ENCODE peak calls at places on chromosomes 13 and 19, in six cellular contexts. One of them, this sample, is unnamed.

GRCh38 chr13:50410921-50411712 is 395.9 kb downstream of the KCNRG start:
- DNase-seq in HepG2: peak; percentile 22
- DNase-seq in K562: peak; percentile 48
- DNase-seq in SK-N-SH: no peak
- DNase-seq in GM12878: no peak
- DNase-seq in H1: no peak
- DNase-seq in this sample: peak; percentile 69

GRCh38 chr13:34161829-34162544 is 344.0 kb downstream of the RFC3 start:
- DNase-seq in HepG2: peak; percentile 25
- DNase-seq in K562: no peak
- DNase-seq in SK-N-SH: no peak
- DNase-seq in GM12878: no peak
- DNase-seq in H1: no peak
- DNase-seq in this sample: no peak

GRCh38 chr13:98189841-98190505 is 12.9 kb upstream of the RNF113B start:
- DNase-seq in HepG2: peak; percentile 25
- DNase-seq in K562: no peak
- DNase-seq in SK-N-SH: peak; percentile 52
- DNase-seq in GM12878: no peak
- DNase-seq in H1: no peak
- DNase-seq in this sample: no peak

GRCh38 chr13:94154362-94154761 is 325.1 kb downstream of the DCT start:
- DNase-seq in HepG2: peak; percentile 11
- DNase-seq in K562: no peak
- DNase-seq in SK-N-SH: no peak
- DNase-seq in GM12878: no peak
- DNase-seq in H1: no peak
- DNase-seq in this sample: no peak

GRCh38 chr13:100235311-100235901 is 146.5 kb downstream of the PCCA start:
- DNase-seq in HepG2: peak; percentile 60
- DNase-seq in K562: peak; percentile 13
- DNase-seq in SK-N-SH: peak; percentile 51
- DNase-seq in GM12878: no peak
- DNase-seq in H1: no peak
- DNase-seq in this sample: peak; percentile 45

GRCh38 chr19:29759359-29759758 is 44.3 kb upstream of the C19orf12 start:
- DNase-seq in HepG2: no peak
- DNase-seq in K562: no peak
- DNase-seq in SK-N-SH: no peak
- DNase-seq in GM12878: no peak
- DNase-seq in H1: no peak
- DNase-seq in this sample: no peak

GRCh38 chr13:29925457-29925856 is 75.0 kb upstream of the UBL3 start:
- DNase-seq in HepG2: peak; percentile 89
- DNase-seq in K562: no peak
- DNase-seq in SK-N-SH: peak; percentile 50
- DNase-seq in GM12878: no peak
- DNase-seq in H1: no peak
- DNase-seq in this sample: no peak

GRCh38 chr13:113273856-113274590 is 23.0 kb upstream of the LAMP1 start:
- DNase-seq in HepG2: no peak
- DNase-seq in K562: peak; percentile 23
- DNase-seq in SK-N-SH: no peak
- DNase-seq in GM12878: no peak
- DNase-seq in H1: no peak
- DNase-seq in this sample: no peak

GRCh38 chr19:50313812-50314536 is 15.2 kb downstream of the KCNC3 start:
- DNase-seq in HepG2: no peak
- DNase-seq in K562: no peak
- DNase-seq in SK-N-SH: peak; percentile 47
- DNase-seq in GM12878: no peak
- DNase-seq in H1: no peak
- DNase-seq in this sample: no peak

GRCh38 chr13:74681891-74682290 is 547.7 kb upstream of the KLF12 start:
- DNase-seq in HepG2: no peak
- DNase-seq in K562: no peak
- DNase-seq in SK-N-SH: no peak
- DNase-seq in GM12878: no peak
- DNase-seq in H1: no peak
- DNase-seq in this sample: no peak

GRCh38 chr13:27425151-27425917 is 915 bp downstream of the GTF3A start:
- DNase-seq in HepG2: no peak
- DNase-seq in K562: no peak
- DNase-seq in SK-N-SH: no peak
- DNase-seq in GM12878: no peak
- DNase-seq in H1: no peak
- DNase-seq in this sample: no peak
- TF ChIP-seq JUND in HepG2: no peak
- TF ChIP-seq JUND in K562: no peak
- TF ChIP-seq JUND in SK-N-SH: no peak
- TF ChIP-seq JUND in GM12878: no peak
- TF ChIP-seq JUND in H1: no peak
- TF ChIP-seq JUND in this sample: no peak

GRCh38 chr19:32816555-32817099 is 52.9 kb downstream of the SLC7A9 start:
- DNase-seq in HepG2: no peak
- DNase-seq in K562: no peak
- DNase-seq in SK-N-SH: no peak
- DNase-seq in GM12878: no peak
- DNase-seq in H1: no peak
- DNase-seq in this sample: no peak

GRCh38 chr19:32812571-32812970 is 57.0 kb downstream of the SLC7A9 start:
- DNase-seq in HepG2: no peak
- DNase-seq in K562: no peak
- DNase-seq in SK-N-SH: no peak
- DNase-seq in GM12878: no peak
- DNase-seq in H1: no peak
- DNase-seq in this sample: no peak

GRCh38 chr19:32812036-32812435 is 57.5 kb downstream of the SLC7A9 start:
- DNase-seq in HepG2: no peak
- DNase-seq in K562: no peak
- DNase-seq in SK-N-SH: no peak
- DNase-seq in GM12878: no peak
- DNase-seq in H1: no peak
- DNase-seq in this sample: no peak

GRCh38 chr19:32814624-32815023 is 54.9 kb downstream of the SLC7A9 start:
- DNase-seq in HepG2: no peak
- DNase-seq in K562: no peak
- DNase-seq in SK-N-SH: no peak
- DNase-seq in GM12878: no peak
- DNase-seq in H1: no peak
- DNase-seq in this sample: no peak

GRCh38 chr19:32814046-32814445 is 55.5 kb downstream of the SLC7A9 start:
- DNase-seq in HepG2: no peak
- DNase-seq in K562: no peak
- DNase-seq in SK-N-SH: no peak
- DNase-seq in GM12878: no peak
- DNase-seq in H1: no peak
- DNase-seq in this sample: no peak
- H3K9ac ChIP-seq in HepG2: no peak overlapping the region
- H3K9ac ChIP-seq in K562: no peak overlapping the region
- H3K9ac ChIP-seq in SK-N-SH: no peak overlapping the region
- H3K9ac ChIP-seq in GM12878: no peak overlapping the region
- H3K9ac ChIP-seq in H1: no peak overlapping the region
- H3K9ac ChIP-seq in this sample: no peak overlapping the region

GRCh38 chr19:17491287-17491686 is 20.2 kb upstream of the PGLS start:
- DNase-seq in HepG2: no peak
- DNase-seq in K562: no peak
- DNase-seq in SK-N-SH: peak; percentile 21
- DNase-seq in GM12878: no peak
- DNase-seq in H1: no peak
- DNase-seq in this sample: no peak

GRCh38 chr19:17495639-17496265 is 15.7 kb upstream of the PGLS start:
- DNase-seq in HepG2: no peak
- DNase-seq in K562: no peak
- DNase-seq in SK-N-SH: peak; percentile 7
- DNase-seq in GM12878: no peak
- DNase-seq in H1: no peak
- DNase-seq in this sample: no peak

GRCh38 chr19:17497149-17497798 is 14.2 kb upstream of the PGLS start:
- DNase-seq in HepG2: no peak
- DNase-seq in K562: no peak
- DNase-seq in SK-N-SH: peak; percentile 12
- DNase-seq in GM12878: no peak
- DNase-seq in H1: no peak
- DNase-seq in this sample: no peak

GRCh38 chr19:17500447-17501198 is 10.8 kb upstream of the PGLS start:
- DNase-seq in HepG2: no peak
- DNase-seq in K562: no peak
- DNase-seq in SK-N-SH: no peak
- DNase-seq in GM12878: no peak
- DNase-seq in H1: no peak
- DNase-seq in this sample: no peak

GRCh38 chr19:17496337-17496997 is 15.0 kb upstream of the PGLS start:
- DNase-seq in HepG2: peak; percentile 81
- DNase-seq in K562: peak; percentile 90
- DNase-seq in SK-N-SH: peak; percentile 91
- DNase-seq in GM12878: peak; percentile 63
- DNase-seq in H1: peak; percentile 84
- DNase-seq in this sample: peak; percentile 71
- TF ChIP-seq JUND in HepG2: no peak
- TF ChIP-seq JUND in K562: no peak
- TF ChIP-seq JUND in SK-N-SH: no peak
- TF ChIP-seq JUND in GM12878: no peak
- TF ChIP-seq JUND in H1: peak; percentile 48
- TF ChIP-seq JUND in this sample: no peak

GRCh38 chr13:81987677-81988357 is 1646.9 kb upstream of the SPRY2 start:
- DNase-seq in HepG2: no peak
- DNase-seq in K562: no peak
- DNase-seq in SK-N-SH: no peak
- DNase-seq in GM12878: no peak
- DNase-seq in H1: no peak
- DNase-seq in this sample: no peak

GRCh38 chr13:81990652-81991051 is 1649.7 kb upstream of the SPRY2 start:
- DNase-seq in HepG2: no peak
- DNase-seq in K562: no peak
- DNase-seq in SK-N-SH: no peak
- DNase-seq in GM12878: no peak
- DNase-seq in H1: no peak
- DNase-seq in this sample: no peak

GRCh38 chr13:81987159-81987558 is 1646.2 kb upstream of the SPRY2 start:
- DNase-seq in HepG2: peak; percentile 1
- DNase-seq in K562: no peak
- DNase-seq in SK-N-SH: no peak
- DNase-seq in GM12878: no peak
- DNase-seq in H1: no peak
- DNase-seq in this sample: no peak

GRCh38 chr13:81986308-81986707 is 1645.4 kb upstream of the SPRY2 start:
- DNase-seq in HepG2: no peak
- DNase-seq in K562: no peak
- DNase-seq in SK-N-SH: no peak
- DNase-seq in GM12878: no peak
- DNase-seq in H1: no peak
- DNase-seq in this sample: no peak

DNA sequence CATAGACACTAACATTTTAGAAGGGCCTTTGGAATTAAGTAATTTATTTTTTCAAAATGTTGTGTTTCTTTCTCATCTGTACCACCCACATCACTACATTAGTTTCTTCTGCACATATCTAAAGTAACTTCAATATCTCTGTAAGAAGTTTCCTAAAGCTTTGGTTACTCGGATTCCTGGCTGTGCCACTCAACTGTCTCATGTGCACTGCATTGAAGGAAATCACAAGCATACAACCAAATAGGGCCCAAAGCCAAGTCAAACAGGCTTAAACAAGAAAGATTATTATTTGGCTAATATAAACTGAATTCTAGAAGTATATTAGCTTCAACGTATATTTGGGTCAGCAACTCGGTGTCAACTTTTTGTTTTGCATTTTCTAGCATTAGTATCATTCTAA is 1647.6 kb upstream of the SPRY2 start:
- DNase-seq in HepG2: no peak
- DNase-seq in K562: no peak
- DNase-seq in SK-N-SH: no peak
- DNase-seq in GM12878: no peak
- DNase-seq in H1: no peak
- DNase-seq in this sample: no peak
- H3K9ac ChIP-seq in HepG2: no peak overlapping the region
- H3K9ac ChIP-seq in K562: no peak overlapping the region
- H3K9ac ChIP-seq in SK-N-SH: no peak overlapping the region
- H3K9ac ChIP-seq in GM12878: no peak overlapping the region
- H3K9ac ChIP-seq in H1: no peak overlapping the region
- H3K9ac ChIP-seq in this sample: no peak overlapping the region

GRCh38 chr19:17335575-17335974 is 920 bp upstream of the ANO8 start:
- DNase-seq in HepG2: no peak
- DNase-seq in K562: no peak
- DNase-seq in SK-N-SH: no peak
- DNase-seq in GM12878: no peak
- DNase-seq in H1: no peak
- DNase-seq in this sample: no peak
- TF ChIP-seq JUND in HepG2: no peak
- TF ChIP-seq JUND in K562: no peak
- TF ChIP-seq JUND in SK-N-SH: no peak
- TF ChIP-seq JUND in GM12878: no peak
- TF ChIP-seq JUND in H1: no peak
- TF ChIP-seq JUND in this sample: no peak

GRCh38 chr13:111973186-111974064 is 93.5 kb upstream of the SOX1 start:
- DNase-seq in HepG2: no peak
- DNase-seq in K562: no peak
- DNase-seq in SK-N-SH: no peak
- DNase-seq in GM12878: no peak
- DNase-seq in H1: no peak
- DNase-seq in this sample: no peak
- H3K9ac ChIP-seq in HepG2: no peak overlapping the region
- H3K9ac ChIP-seq in K562: no peak overlapping the region
- H3K9ac ChIP-seq in SK-N-SH: no peak overlapping the region
- H3K9ac ChIP-seq in GM12878: no peak overlapping the region
- H3K9ac ChIP-seq in H1: no peak overlapping the region
- H3K9ac ChIP-seq in this sample: no peak overlapping the region

GRCh38 chr19:33797821-33798633 is 1.4 kb downstream of the KCTD15 start:
- DNase-seq in HepG2: no peak
- DNase-seq in K562: peak; percentile 76
- DNase-seq in SK-N-SH: peak; percentile 82
- DNase-seq in GM12878: no peak
- DNase-seq in H1: no peak
- DNase-seq in this sample: no peak
- TF ChIP-seq JUND in HepG2: no peak
- TF ChIP-seq JUND in K562: no peak
- TF ChIP-seq JUND in SK-N-SH: no peak
- TF ChIP-seq JUND in GM12878: no peak
- TF ChIP-seq JUND in H1: no peak
- TF ChIP-seq JUND in this sample: no peak

This sample was measured in HCT116.